ENCODE peak calls at places on chromosome 9, in eight cellular contexts. G is body of pancreas, P is OCI-LY7, A is cardiac muscle cell, H is A673, E is lung, S is aorta, U is neuronal stem cell. V is an unnamed sample.
A peak's percentile ranks its signal among the peaks of the same experiment; 100 is the strongest.

GRCh38 chr9:87405677-87406544 is 91.8 kb upstream of the DAPK1 start:
- DNase-seq in E (peak; percentile 48), S (no peak), H (peak; percentile 90), P (no peak), A (no peak), U (no peak), G (peak; percentile 71), V (peak; percentile 83)

GRCh38 chr9:131773911-131774379 is 34.1 kb upstream of the RAPGEF1 start:
- DNase-seq in G (peak; percentile 57), A (peak; percentile 94), S (peak; percentile 55), U (peak; percentile 81), P (peak; percentile 44), E (peak; percentile 31), H (peak; percentile 46), V (peak; percentile 85)

GRCh38 chr9:81083062-81083461 is 606.3 kb downstream of the TLE1 start:
- DNase-seq in S (no peak), A (peak; percentile 37), E (no peak), G (no peak), H (peak; percentile 1), P (no peak), U (peak; percentile 4), V (peak; percentile 71)

GRCh38 chr9:130770679-130771442 is 64.2 kb upstream of the ABL1 start:
- DNase-seq in A (peak; percentile 62), H (peak; percentile 84), S (no peak), P (peak; percentile 49), U (peak; percentile 39), E (no peak), G (no peak), V (peak; percentile 87)

GRCh38 chr9:36566813-36567217 is 5.9 kb upstream of the MELK start:
- DNase-seq in E (no peak), S (peak; percentile 84), P (no peak), A (no peak), H (no peak), G (peak; percentile 4), U (no peak), V (peak; percentile 33)

GRCh38 chr9:79623799-79624721 is 52.3 kb downstream of the TLE4 start:
- DNase-seq in E (peak; percentile 32), H (peak; percentile 94), A (no peak), U (no peak), P (peak; percentile 54), S (peak; percentile 43), G (peak; percentile 18), V (peak; percentile 53)

GRCh38 chr9:133619791-133620190 is 10.6 kb upstream of the FAM163B start:
- DNase-seq in U (no peak), H (no peak), E (no peak), A (no peak), P (peak; percentile 67), G (peak; percentile 26), S (no peak), V (no peak)

GRCh38 chr9:134252084-134252830 is 74.0 kb upstream of the RXRA start:
- DNase-seq in U (no peak), E (no peak), S (no peak), H (no peak), A (no peak), G (no peak), P (no peak), V (peak; percentile 65)

GRCh38 chr9:81193362-81194339 is 495.7 kb downstream of the TLE1 start:
- DNase-seq in A (no peak), S (no peak), H (no peak), G (no peak), P (no peak), E (no peak), U (no peak), V (no peak)

GRCh38 chr9:124347206-124347967 is 67.9 kb downstream of the PSMB7 start:
- DNase-seq in U (no peak), A (no peak), P (no peak), S (peak; percentile 36), H (no peak), E (no peak), G (no peak), V (no peak)

GRCh38 chr9:87516222-87516930 is 18.7 kb downstream of the DAPK1 start:
- DNase-seq in S (peak; percentile 88), A (no peak), U (no peak), E (peak; percentile 56), G (peak; percentile 77), H (peak; percentile 83), P (no peak), V (peak; percentile 36)

GRCh38 chr9:134868751-134869553 is 11.7 kb upstream of the FCN2 start:
- DNase-seq in U (no peak), E (no peak), G (no peak), S (no peak), P (peak; percentile 97), A (no peak), H (no peak), V (peak; percentile 48)

GRCh38 chr9:21800931-21801682 is 1.3 kb upstream of the MTAP start:
- DNase-seq in P (no peak), E (no peak), S (no peak), U (no peak), G (no peak), H (no peak), A (no peak), V (no peak)

GRCh38 chr9:134885647-134886412 is 5.2 kb downstream of the FCN2 start:
- DNase-seq in S (no peak), H (no peak), U (no peak), E (no peak), G (no peak), P (no peak), A (no peak), V (no peak)

GRCh38 chr9:5408596-5408995 is 29.1 kb downstream of the PLGRKT start:
- DNase-seq in P (peak; percentile 4), H (no peak), G (no peak), E (no peak), S (no peak), A (no peak), U (no peak), V (no peak)

GRCh38 chr9:93184439-93185221 is 691 bp downstream of the WNK2 start:
- DNase-seq in E (no peak), H (peak; percentile 21), U (peak; percentile 23), P (no peak), G (no peak), A (peak; percentile 39), S (no peak), V (no peak)
- H3K4me1 ChIP-seq in E (peaks cover 15% of the 10 kb centered on the region), H (peaks cover 8% of the 10 kb centered on the region), U (peaks cover 27% of the 10 kb centered on the region), P (peaks cover 20% of the 10 kb centered on the region), G (peaks cover 71% of the 10 kb centered on the region), A (peaks cover 28% of the 10 kb centered on the region), S (no peaks in the 10 kb centered on the region), V (no peaks in the 10 kb centered on the region)

GRCh38 chr9:120921751-120922181 is 4.8 kb downstream of the TRAF1 start:
- DNase-seq in H (no peak), E (no peak), P (peak; percentile 17), U (no peak), A (no peak), S (no peak), G (no peak), V (no peak)
- H3K4me1 ChIP-seq in H (peaks cover 9% of the 10 kb centered on the region), E (no peaks in the 10 kb centered on the region), P (peaks cover 70% of the 10 kb centered on the region), U (peaks cover 12% of the 10 kb centered on the region), A (peaks cover 40% of the 10 kb centered on the region), S (no peaks in the 10 kb centered on the region), G (no peaks in the 10 kb centered on the region), V (peaks cover 19% of the 10 kb centered on the region)

GRCh38 chr9:71755230-71755629 is 13.1 kb downstream of the CEMIP2 start:
- DNase-seq in U (no peak), G (no peak), A (no peak), S (no peak), H (no peak), P (no peak), E (no peak), V (no peak)
- H3K4me1 ChIP-seq in U (peaks cover 21% of the 10 kb centered on the region), G (peaks cover 42% of the 10 kb centered on the region), A (peaks cover 17% of the 10 kb centered on the region), S (no peaks in the 10 kb centered on the region), H (peaks cover 56% of the 10 kb centered on the region), P (no peaks in the 10 kb centered on the region), E (no peaks in the 10 kb centered on the region), V (peaks cover 5% of the 10 kb centered on the region)

GRCh38 chr9:71754151-71754550 is 14.2 kb downstream of the CEMIP2 start:
- DNase-seq in P (no peak), E (no peak), H (no peak), U (no peak), G (no peak), S (no peak), A (no peak), V (no peak)
- H3K4me1 ChIP-seq in P (no peaks in the 10 kb centered on the region), E (peaks cover 2% of the 10 kb centered on the region), H (peaks cover 52% of the 10 kb centered on the region), U (peaks cover 21% of the 10 kb centered on the region), G (peaks cover 41% of the 10 kb centered on the region), S (no peaks in the 10 kb centered on the region), A (peaks cover 16% of the 10 kb centered on the region), V (peaks cover 5% of the 10 kb centered on the region)

V was measured in SJCRH30.